ENCODE peak calls at places on chromosomes 4 and X, in nine cellular contexts. One of them, this sample, is unnamed.

GRCh38 chr4:76902233-76902890 is 4.4 kb upstream of the SOWAHB start:
- DNase-seq in mucosa of descending colon: peak; percentile 67
- DNase-seq in lower leg skin: no peak
- DNase-seq in neural crest cell: no peak
- DNase-seq in AG09309: no peak
- DNase-seq in DND-41: no peak
- DNase-seq in type B pancreatic cell: no peak
- DNase-seq in astrocyte of the cerebellum: no peak
- DNase-seq in SK-N-SH: no peak
- DNase-seq in this sample: no peak

GRCh38 chrX:18895157-18895952 is 88.6 kb downstream of the PHKA2 start:
- DNase-seq in mucosa of descending colon: no peak
- DNase-seq in lower leg skin: no peak
- DNase-seq in neural crest cell: no peak
- DNase-seq in AG09309: no peak
- DNase-seq in DND-41: no peak
- DNase-seq in type B pancreatic cell: no peak
- DNase-seq in astrocyte of the cerebellum: no peak
- DNase-seq in SK-N-SH: peak; percentile 49
- DNase-seq in this sample: no peak

GRCh38 chr4:2746891-2747695 is 9.0 kb downstream of the TNIP2 start:
- DNase-seq in mucosa of descending colon: no peak
- DNase-seq in lower leg skin: no peak
- DNase-seq in neural crest cell: no peak
- DNase-seq in AG09309: no peak
- DNase-seq in DND-41: no peak
- DNase-seq in type B pancreatic cell: no peak
- DNase-seq in astrocyte of the cerebellum: no peak
- DNase-seq in SK-N-SH: no peak
- DNase-seq in this sample: no peak

GRCh38 chrX:46587158-46587557 is 13.6 kb downstream of the CHST7 start:
- DNase-seq in mucosa of descending colon: no peak
- DNase-seq in lower leg skin: no peak
- DNase-seq in neural crest cell: no peak
- DNase-seq in AG09309: no peak
- DNase-seq in DND-41: no peak
- DNase-seq in type B pancreatic cell: no peak
- DNase-seq in astrocyte of the cerebellum: no peak
- DNase-seq in SK-N-SH: no peak
- DNase-seq in this sample: peak; percentile 31

GRCh38 chr4:89111833-89112563 is 665 bp downstream of the TIGD2 start:
- DNase-seq in mucosa of descending colon: peak; percentile 29
- DNase-seq in lower leg skin: no peak
- DNase-seq in neural crest cell: no peak
- DNase-seq in AG09309: peak; percentile 75
- DNase-seq in DND-41: no peak
- DNase-seq in type B pancreatic cell: no peak
- DNase-seq in astrocyte of the cerebellum: peak; percentile 38
- DNase-seq in SK-N-SH: peak; percentile 30
- DNase-seq in this sample: no peak

GRCh38 chrX:11667286-11667685 is 1.6 kb upstream of the ARHGAP6 start:
- DNase-seq in mucosa of descending colon: no peak
- DNase-seq in lower leg skin: no peak
- DNase-seq in neural crest cell: no peak
- DNase-seq in AG09309: no peak
- DNase-seq in DND-41: no peak
- DNase-seq in type B pancreatic cell: no peak
- DNase-seq in astrocyte of the cerebellum: no peak
- DNase-seq in SK-N-SH: no peak
- DNase-seq in this sample: no peak

GRCh38 chr4:40473578-40474388 is 138.7 kb downstream of the CHRNA9 start:
- DNase-seq in mucosa of descending colon: peak; percentile 74
- DNase-seq in lower leg skin: no peak
- DNase-seq in neural crest cell: no peak
- DNase-seq in AG09309: no peak
- DNase-seq in DND-41: no peak
- DNase-seq in type B pancreatic cell: no peak
- DNase-seq in astrocyte of the cerebellum: no peak
- DNase-seq in SK-N-SH: no peak
- DNase-seq in this sample: no peak

GRCh38 chr4:183903021-183903760 is 1.9 kb upstream of the STOX2 start:
- DNase-seq in mucosa of descending colon: no peak
- DNase-seq in lower leg skin: no peak
- DNase-seq in neural crest cell: no peak
- DNase-seq in AG09309: no peak
- DNase-seq in DND-41: no peak
- DNase-seq in type B pancreatic cell: no peak
- DNase-seq in astrocyte of the cerebellum: no peak
- DNase-seq in SK-N-SH: no peak
- DNase-seq in this sample: no peak

GRCh38 chr4:47577779-47578553 is 92.9 kb downstream of the ATP10D start:
- DNase-seq in mucosa of descending colon: no peak
- DNase-seq in lower leg skin: no peak
- DNase-seq in neural crest cell: no peak
- DNase-seq in AG09309: no peak
- DNase-seq in DND-41: no peak
- DNase-seq in type B pancreatic cell: no peak
- DNase-seq in astrocyte of the cerebellum: peak; percentile 3
- DNase-seq in SK-N-SH: no peak
- DNase-seq in this sample: no peak

DNA sequence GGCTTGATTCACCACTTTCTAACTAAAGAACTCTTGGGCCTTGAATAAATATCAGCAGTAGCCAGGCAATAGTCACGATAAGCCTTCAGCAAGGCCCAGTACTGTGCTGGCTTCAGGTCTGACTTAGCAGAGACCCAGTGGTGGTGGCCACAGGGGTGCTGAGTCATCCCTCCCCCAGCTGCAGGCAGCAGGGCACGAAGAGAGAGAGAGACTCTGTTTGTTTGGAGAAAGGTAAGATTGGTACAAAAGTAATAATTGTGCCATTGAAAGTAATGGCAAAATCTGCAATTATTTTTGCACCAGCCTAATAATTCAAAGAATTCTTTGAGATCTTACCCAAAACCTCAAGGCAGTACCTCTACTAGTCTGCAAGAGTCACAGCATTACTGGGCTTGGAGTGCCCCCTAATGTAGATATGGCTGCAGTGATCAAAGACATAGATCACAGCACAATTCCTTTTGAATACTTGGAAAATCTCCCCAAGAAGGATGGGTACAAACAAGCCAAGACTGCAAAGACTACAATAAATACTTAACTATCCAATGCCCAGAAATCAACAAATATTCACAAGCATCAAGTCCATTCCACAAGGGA is 159.5 kb upstream of the USP38 start:
- DNase-seq in mucosa of descending colon: peak; percentile 20
- DNase-seq in lower leg skin: no peak
- DNase-seq in neural crest cell: no peak
- DNase-seq in AG09309: peak; percentile 20
- DNase-seq in DND-41: no peak
- DNase-seq in type B pancreatic cell: no peak
- DNase-seq in astrocyte of the cerebellum: peak; percentile 54
- DNase-seq in SK-N-SH: no peak
- DNase-seq in this sample: peak; percentile 7
- TF ChIP-seq CTCF in mucosa of descending colon: no peak
- TF ChIP-seq CTCF in lower leg skin: no peak
- TF ChIP-seq CTCF in neural crest cell: peak; percentile 47
- TF ChIP-seq CTCF in AG09309: peak; percentile 54
- TF ChIP-seq CTCF in DND-41: peak; percentile 50
- TF ChIP-seq CTCF in type B pancreatic cell: peak; percentile 61
- TF ChIP-seq CTCF in astrocyte of the cerebellum: peak; percentile 59
- TF ChIP-seq CTCF in SK-N-SH: peak; percentile 33
- TF ChIP-seq CTCF in this sample: no peak

DNA sequence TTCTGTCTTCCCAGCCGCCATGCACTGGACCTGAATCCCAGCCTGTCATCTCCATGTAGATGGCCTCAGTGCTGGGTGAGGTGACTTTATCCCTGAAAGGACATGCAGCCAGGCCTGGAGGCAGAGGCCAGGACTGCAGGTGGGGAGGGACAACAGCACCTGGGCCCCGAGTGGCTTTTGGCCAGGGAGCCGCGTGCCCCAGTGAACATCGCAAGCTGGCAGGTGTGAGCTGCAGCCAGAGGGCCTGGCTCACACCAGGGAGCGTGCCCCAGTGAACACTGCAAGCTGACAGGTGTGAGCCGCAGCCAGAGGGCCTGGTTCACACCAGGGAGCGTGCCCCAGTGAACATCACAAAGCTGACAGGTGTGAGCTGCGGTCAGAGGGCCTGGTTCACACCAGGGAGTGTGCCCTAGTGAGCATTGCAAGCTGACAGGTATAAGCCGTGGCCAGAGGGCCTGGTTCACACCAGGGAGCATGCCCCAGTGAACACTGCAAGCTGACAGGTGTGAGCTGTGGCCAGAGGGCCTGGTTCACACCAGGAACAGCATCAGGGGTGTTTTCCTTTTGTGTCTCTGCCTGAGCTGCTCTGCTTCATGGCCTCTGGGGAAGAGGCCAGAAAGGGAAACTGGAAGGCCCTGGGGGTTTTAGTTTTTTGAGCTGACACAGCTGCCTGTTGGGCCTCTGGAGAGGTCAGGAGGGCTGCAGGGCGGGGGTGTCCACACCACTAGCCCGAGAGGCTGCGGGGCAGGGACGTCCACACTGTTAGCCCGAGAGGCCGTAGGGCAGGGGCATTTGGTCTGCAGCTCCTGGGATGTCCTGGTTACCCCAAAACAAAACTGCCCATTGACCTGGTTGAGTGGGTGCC is 22.7 kb upstream of the PSAPL1 start:
- DNase-seq in mucosa of descending colon: no peak
- DNase-seq in lower leg skin: no peak
- DNase-seq in neural crest cell: no peak
- DNase-seq in AG09309: no peak
- DNase-seq in DND-41: no peak
- DNase-seq in type B pancreatic cell: no peak
- DNase-seq in astrocyte of the cerebellum: no peak
- DNase-seq in SK-N-SH: no peak
- DNase-seq in this sample: no peak
- TF ChIP-seq CTCF in mucosa of descending colon: no peak
- TF ChIP-seq CTCF in lower leg skin: no peak
- TF ChIP-seq CTCF in neural crest cell: no peak
- TF ChIP-seq CTCF in AG09309: no peak
- TF ChIP-seq CTCF in DND-41: no peak
- TF ChIP-seq CTCF in type B pancreatic cell: no peak
- TF ChIP-seq CTCF in astrocyte of the cerebellum: no peak
- TF ChIP-seq CTCF in SK-N-SH: no peak
- TF ChIP-seq CTCF in this sample: no peak

GRCh38 chr4:32340591-32340990 is 1620.4 kb downstream of the PCDH7 start:
- DNase-seq in mucosa of descending colon: no peak
- DNase-seq in lower leg skin: no peak
- DNase-seq in neural crest cell: no peak
- DNase-seq in AG09309: no peak
- DNase-seq in DND-41: no peak
- DNase-seq in type B pancreatic cell: no peak
- DNase-seq in astrocyte of the cerebellum: no peak
- DNase-seq in SK-N-SH: no peak
- DNase-seq in this sample: no peak
- TF ChIP-seq CTCF in mucosa of descending colon: no peak
- TF ChIP-seq CTCF in lower leg skin: no peak
- TF ChIP-seq CTCF in neural crest cell: no peak
- TF ChIP-seq CTCF in AG09309: no peak
- TF ChIP-seq CTCF in DND-41: no peak
- TF ChIP-seq CTCF in type B pancreatic cell: no peak
- TF ChIP-seq CTCF in astrocyte of the cerebellum: no peak
- TF ChIP-seq CTCF in SK-N-SH: no peak
- TF ChIP-seq CTCF in this sample: no peak

GRCh38 chr4:145886871-145887240 is 51.8 kb downstream of the ZNF827 start:
- DNase-seq in mucosa of descending colon: no peak
- DNase-seq in lower leg skin: no peak
- DNase-seq in neural crest cell: no peak
- DNase-seq in AG09309: peak; percentile 11
- DNase-seq in DND-41: no peak
- DNase-seq in type B pancreatic cell: no peak
- DNase-seq in astrocyte of the cerebellum: no peak
- DNase-seq in SK-N-SH: no peak
- DNase-seq in this sample: no peak

GRCh38 chr4:145885666-145886065 is 53.0 kb downstream of the ZNF827 start:
- DNase-seq in mucosa of descending colon: no peak
- DNase-seq in lower leg skin: no peak
- DNase-seq in neural crest cell: no peak
- DNase-seq in AG09309: no peak
- DNase-seq in DND-41: no peak
- DNase-seq in type B pancreatic cell: no peak
- DNase-seq in astrocyte of the cerebellum: no peak
- DNase-seq in SK-N-SH: no peak
- DNase-seq in this sample: no peak

GRCh38 chr4:145890689-145891088 is 47.9 kb downstream of the ZNF827 start:
- DNase-seq in mucosa of descending colon: no peak
- DNase-seq in lower leg skin: no peak
- DNase-seq in neural crest cell: no peak
- DNase-seq in AG09309: no peak
- DNase-seq in DND-41: no peak
- DNase-seq in type B pancreatic cell: no peak
- DNase-seq in astrocyte of the cerebellum: no peak
- DNase-seq in SK-N-SH: no peak
- DNase-seq in this sample: no peak

GRCh38 chr4:145887241-145887964 is 51.2 kb downstream of the ZNF827 start:
- DNase-seq in mucosa of descending colon: no peak
- DNase-seq in lower leg skin: peak; percentile 84
- DNase-seq in neural crest cell: no peak
- DNase-seq in AG09309: peak; percentile 62
- DNase-seq in DND-41: no peak
- DNase-seq in type B pancreatic cell: no peak
- DNase-seq in astrocyte of the cerebellum: peak; percentile 68
- DNase-seq in SK-N-SH: no peak
- DNase-seq in this sample: no peak

GRCh38 chr4:145888393-145888792 is 50.2 kb downstream of the ZNF827 start:
- DNase-seq in mucosa of descending colon: no peak
- DNase-seq in lower leg skin: no peak
- DNase-seq in neural crest cell: no peak
- DNase-seq in AG09309: no peak
- DNase-seq in DND-41: no peak
- DNase-seq in type B pancreatic cell: no peak
- DNase-seq in astrocyte of the cerebellum: no peak
- DNase-seq in SK-N-SH: no peak
- DNase-seq in this sample: no peak
- TF ChIP-seq CTCF in mucosa of descending colon: no peak
- TF ChIP-seq CTCF in lower leg skin: no peak
- TF ChIP-seq CTCF in neural crest cell: peak; percentile 29
- TF ChIP-seq CTCF in AG09309: peak; percentile 25
- TF ChIP-seq CTCF in DND-41: no peak
- TF ChIP-seq CTCF in type B pancreatic cell: peak; percentile 42
- TF ChIP-seq CTCF in astrocyte of the cerebellum: peak; percentile 38
- TF ChIP-seq CTCF in SK-N-SH: peak; percentile 31
- TF ChIP-seq CTCF in this sample: no peak